ENCODE peak calls at places on chromosomes 4 and X, in six cellular contexts. G is SW480, O is AG04450, J is GM20000, B is NCI-H460, L is NCI-H774. T is an unnamed sample.

GRCh38 chr4:7970031-7970946 is 30.6 kb upstream of the AFAP1 start:
- DNase-seq in J (peak; percentile 66), L (no peak), G (peak; percentile 46), B (peak; percentile 56), O (no peak), T (peak; percentile 92)

GRCh38 chrX:149950681-149951080 is 12.4 kb upstream of the EOLA2 start:
- DNase-seq in B (peak; percentile 35), L (no peak), G (peak; percentile 21), J (peak; percentile 3), O (peak; percentile 23), T (peak; percentile 33)

GRCh38 chr4:24754586-24754985 is 40.8 kb upstream of the SOD3 start:
- DNase-seq in G (no peak), L (no peak), J (no peak), B (no peak), O (no peak), T (no peak)

GRCh38 chrX:9576059-9576458 is 111.2 kb downstream of the TBL1X start:
- DNase-seq in G (no peak), L (no peak), J (no peak), B (no peak), O (no peak), T (no peak)

GRCh38 chr4:105042451-105042850 is 104.2 kb upstream of the TET2 start:
- DNase-seq in J (no peak), G (no peak), B (no peak), O (no peak), L (no peak), T (no peak)

GRCh38 chrX:154827624-154828408 is 6.6 kb downstream of the SMIM9 start:
- DNase-seq in B (no peak), J (peak; percentile 42), G (no peak), O (no peak), L (no peak), T (no peak)

GRCh38 chrX:63755892-63756291 is 29.1 kb downstream of the ARHGEF9 start:
- DNase-seq in L (no peak), G (no peak), B (no peak), O (no peak), J (no peak), T (no peak)

GRCh38 chrX:19174401-19175025 is 52.2 kb upstream of the ADGRG2 start:
- DNase-seq in L (no peak), O (no peak), G (peak; percentile 64), B (peak; percentile 69), J (no peak), T (peak; percentile 13)

GRCh38 chrX:53433651-53434639 is at the start of gene HSD17B10:
- DNase-seq in B (peak; percentile 81), J (peak; percentile 83), L (peak; percentile 71), O (no peak), G (peak; percentile 88), T (peak; percentile 82)

GRCh38 chrX:134936542-134936941 is 54.2 kb upstream of the SMIM10 start:
- DNase-seq in L (no peak), J (no peak), O (peak; percentile 21), G (no peak), B (no peak), T (peak; percentile 9)

GRCh38 chr4:8084712-8085490 is 73.7 kb downstream of the ABLIM2 start:
- DNase-seq in G (no peak), J (no peak), L (no peak), B (no peak), O (no peak), T (no peak)

GRCh38 chr4:47209833-47210232 is 178.5 kb downstream of the GABRB1 start:
- DNase-seq in L (no peak), O (no peak), J (no peak), G (no peak), B (no peak), T (no peak)

GRCh38 chrX:331145-331771 is 12.7 kb upstream of the GTPBP6 start:
- DNase-seq in O (no peak), L (no peak), J (no peak), G (peak; percentile 19), B (no peak), T (no peak)

GRCh38 chr4:165663411-165663810 is 209.6 kb upstream of the TLL1 start:
- DNase-seq in O (no peak), G (no peak), J (no peak), B (no peak), L (no peak), T (no peak)

GRCh38 chr4:62487016-62487415 is 1286.9 kb downstream of the ADGRL3 start:
- DNase-seq in L (no peak), J (no peak), G (no peak), O (no peak), B (no peak), T (no peak)

GRCh38 chr4:52037730-52038108 is 380 bp downstream of the SGCB start:
- DNase-seq in L (no peak), B (no peak), G (peak; percentile 11), J (no peak), O (no peak), T (peak; percentile 19)

GRCh38 chr4:148170408-148171385 is 271.5 kb downstream of the NR3C2 start:
- DNase-seq in O (no peak), G (no peak), L (no peak), J (no peak), B (no peak), T (no peak)

GRCh38 chr4:40333921-40334352 is 1.2 kb upstream of the CHRNA9 start:
- DNase-seq in J (no peak), L (peak; percentile 19), G (peak; percentile 75), O (peak; percentile 32), B (peak; percentile 75), T (peak; percentile 82)

GRCh38 chrX:71106427-71106826 is at the start of gene CXorf65:
- DNase-seq in G (peak; percentile 23), L (no peak), J (no peak), B (no peak), O (no peak), T (peak; percentile 11)

GRCh38 chrX:103585421-103586313 is at the start of gene TCEAL4:
- DNase-seq in B (peak; percentile 12), L (peak; percentile 4), J (peak; percentile 31), O (no peak), G (peak; percentile 53), T (peak; percentile 18)

GRCh38 chr4:146522862-146523205 is 1.1 kb upstream of the SLC10A7 start:
- DNase-seq in O (no peak), G (peak; percentile 9), B (no peak), L (no peak), J (peak; percentile 27), T (no peak)

GRCh38 chr4:154781983-154782293 is 866 bp downstream of the RBM46 start:
- DNase-seq in G (no peak), O (no peak), B (no peak), J (no peak), L (no peak), T (no peak)

T was measured in H4.